ENCODE peak calls at places on chromosomes 1 and 21, in nine cellular contexts. N is HCT116, R is IMR-90, L is mammary epithelial cell, I is NT2/D1, J is PC-3, M is fibroblast of lung, H is colonic mucosa, X is GM23248. Q is an unnamed sample.

GRCh38 chr1:165376041-165376810 is 19.7 kb upstream of the LMX1A start:
- DNase-seq in N (no peak), R (peak), L (peak), I (peak), J (peak), M (peak), H (peak), X (peak), Q (no peak)

GRCh38 chr1:196128835-196129234 is 479.4 kb downstream of the KCNT2 start:
- DNase-seq in N (no peak), R (no peak), L (no peak), I (no peak), J (no peak), M (no peak), H (no peak), X (no peak), Q (no peak)

GRCh38 chr1:29417558-29417858 is 181.2 kb downstream of the PTPRU start:
- DNase-seq in N (no peak), R (no peak), L (no peak), I (no peak), J (no peak), M (no peak), H (no peak), X (no peak), Q (no peak)

GRCh38 chr21:26447932-26448331 is 125.2 kb downstream of the CYYR1 start:
- DNase-seq in N (no peak), R (no peak), L (no peak), I (no peak), J (no peak), M (peak), H (no peak), X (no peak), Q (no peak)

GRCh38 chr1:23601968-23602876 is 42.9 kb upstream of the ID3 start:
- DNase-seq in N (no peak), R (no peak), L (no peak), I (no peak), J (no peak), M (no peak), H (no peak), X (no peak), Q (no peak)

GRCh38 chr1:219699870-219700269 is 87.0 kb upstream of the ZC3H11B start:
- DNase-seq in N (no peak), R (peak), L (peak), I (no peak), J (peak), M (peak), H (no peak), X (peak), Q (no peak)

GRCh38 chr1:18484726-18485125 is 4.0 kb downstream of the KLHDC7A start:
- DNase-seq in N (no peak), R (no peak), L (no peak), I (no peak), J (no peak), M (no peak), H (no peak), X (no peak), Q (no peak)

GRCh38 chr1:94246692-94247145 is 9.3 kb upstream of the ARHGAP29 start:
- DNase-seq in N (no peak), R (no peak), L (no peak), I (no peak), J (peak), M (no peak), H (no peak), X (no peak), Q (no peak)

GRCh38 chr1:174297351-174297750 is 138.0 kb downstream of the RABGAP1L start:
- DNase-seq in N (no peak), R (no peak), L (no peak), I (no peak), J (no peak), M (no peak), H (no peak), X (no peak), Q (no peak)

GRCh38 chr1:29569971-29570634 is 333.8 kb downstream of the PTPRU start:
- DNase-seq in N (peak), R (peak), L (peak), I (no peak), J (peak), M (peak), H (no peak), X (peak), Q (no peak)

GRCh38 chr1:59062743-59063142 is 234.2 kb upstream of the FGGY start:
- DNase-seq in N (no peak), R (peak), L (peak), I (no peak), J (peak), M (peak), H (peak), X (peak), Q (no peak)

GRCh38 chr1:117087686-117088085 is 27.6 kb downstream of the TTF2 start:
- DNase-seq in N (no peak), R (no peak), L (no peak), I (no peak), J (no peak), M (no peak), H (no peak), X (no peak), Q (no peak)

GRCh38 chr21:42238185-42238934 is 19.4 kb downstream of the ABCG1 start:
- DNase-seq in N (no peak), R (no peak), L (no peak), I (no peak), J (no peak), M (no peak), H (no peak), X (no peak), Q (no peak)

GRCh38 chr1:95041491-95042165 is 31.1 kb downstream of the ALG14 start:
- DNase-seq in N (peak), R (peak), L (peak), I (no peak), J (peak), M (peak), H (peak), X (peak), Q (peak)

GRCh38 chr1:166165661-166166399 is 971 bp downstream of the FAM78B start:
- DNase-seq in N (no peak), R (no peak), L (peak), I (peak), J (no peak), M (peak), H (peak), X (peak), Q (no peak)

GRCh38 chr21:15063821-15064575 is 802 bp downstream of the NRIP1 start:
- DNase-seq in N (no peak), R (no peak), L (peak), I (no peak), J (peak), M (peak), H (peak), X (peak), Q (no peak)

GRCh38 chr1:56330400-56331026 is 248.8 kb downstream of the PLPP3 start:
- DNase-seq in N (no peak), R (peak), L (peak), I (no peak), J (peak), M (peak), H (no peak), X (peak), Q (no peak)

GRCh38 chr1:58067082-58067481 is 479.4 kb downstream of the OMA1 start:
- DNase-seq in N (no peak), R (no peak), L (peak), I (no peak), J (no peak), M (no peak), H (no peak), X (no peak), Q (no peak)

GRCh38 chr1:12232221-12232620 is 2.4 kb downstream of the VPS13D start:
- DNase-seq in N (peak), R (no peak), L (peak), I (no peak), J (peak), M (no peak), H (peak), X (no peak), Q (no peak)

GRCh38 chr1:16248603-16249534 is 11.9 kb upstream of the CPLANE2 start:
- DNase-seq in N (peak), R (peak), L (peak), I (no peak), J (peak), M (peak), H (peak), X (peak), Q (peak)

GRCh38 chr21:42583992-42584641 is 69.3 kb upstream of the PDE9A start:
- DNase-seq in N (no peak), R (no peak), L (no peak), I (no peak), J (no peak), M (no peak), H (no peak), X (no peak), Q (no peak)

GRCh38 chr1:221439734-221440436 is 302.0 kb downstream of the DUSP10 start:
- DNase-seq in N (peak), R (peak), L (peak), I (no peak), J (peak), M (peak), H (no peak), X (peak), Q (no peak)

GRCh38 chr1:209651148-209651547 is 1.1 kb downstream of the LAMB3 start:
- DNase-seq in N (peak), R (peak), L (peak), I (peak), J (peak), M (peak), H (peak), X (peak), Q (no peak)

GRCh38 chr21:45607021-45607921 is 36.3 kb upstream of the PCBP3 start:
- DNase-seq in N (no peak), R (peak), L (no peak), I (no peak), J (peak), M (peak), H (no peak), X (no peak), Q (no peak)

GRCh38 chr21:37367758-37368535 is 1.4 kb downstream of the DYRK1A start:
- DNase-seq in N (no peak), R (peak), L (peak), I (no peak), J (peak), M (peak), H (peak), X (peak), Q (no peak)

GRCh38 chr1:159908255-159908905 is 8.4 kb upstream of the CFAP45 start:
- DNase-seq in N (no peak), R (no peak), L (no peak), I (no peak), J (no peak), M (no peak), H (no peak), X (no peak), Q (no peak)

GRCh38 chr1:198437352-198437751 is 103.1 kb downstream of the ATP6V1G3 start:
- DNase-seq in N (no peak), R (peak), L (no peak), I (no peak), J (no peak), M (peak), H (no peak), X (peak), Q (no peak)

GRCh38 chr1:154454391-154455120 is 47.5 kb upstream of the TDRD10 start:
- DNase-seq in N (no peak), R (no peak), L (no peak), I (no peak), J (no peak), M (no peak), H (no peak), X (no peak), Q (no peak)

GRCh38 chr1:200629876-200630514 is 9.4 kb upstream of the KIF14 start:
- DNase-seq in N (no peak), R (no peak), L (no peak), I (no peak), J (no peak), M (no peak), H (no peak), X (no peak), Q (no peak)

GRCh38 chr1:200626853-200627534 is 6.4 kb upstream of the KIF14 start:
- DNase-seq in N (no peak), R (no peak), L (no peak), I (no peak), J (no peak), M (no peak), H (no peak), X (no peak), Q (no peak)

GRCh38 chr1:200627548-200628222 is 7.1 kb upstream of the KIF14 start:
- DNase-seq in N (no peak), R (no peak), L (no peak), I (no peak), J (no peak), M (no peak), H (no peak), X (no peak), Q (no peak)

GRCh38 chr1:200625381-200625824 is 4.9 kb upstream of the KIF14 start:
- DNase-seq in N (no peak), R (peak), L (peak), I (no peak), J (no peak), M (peak), H (no peak), X (peak), Q (peak)

DNA sequence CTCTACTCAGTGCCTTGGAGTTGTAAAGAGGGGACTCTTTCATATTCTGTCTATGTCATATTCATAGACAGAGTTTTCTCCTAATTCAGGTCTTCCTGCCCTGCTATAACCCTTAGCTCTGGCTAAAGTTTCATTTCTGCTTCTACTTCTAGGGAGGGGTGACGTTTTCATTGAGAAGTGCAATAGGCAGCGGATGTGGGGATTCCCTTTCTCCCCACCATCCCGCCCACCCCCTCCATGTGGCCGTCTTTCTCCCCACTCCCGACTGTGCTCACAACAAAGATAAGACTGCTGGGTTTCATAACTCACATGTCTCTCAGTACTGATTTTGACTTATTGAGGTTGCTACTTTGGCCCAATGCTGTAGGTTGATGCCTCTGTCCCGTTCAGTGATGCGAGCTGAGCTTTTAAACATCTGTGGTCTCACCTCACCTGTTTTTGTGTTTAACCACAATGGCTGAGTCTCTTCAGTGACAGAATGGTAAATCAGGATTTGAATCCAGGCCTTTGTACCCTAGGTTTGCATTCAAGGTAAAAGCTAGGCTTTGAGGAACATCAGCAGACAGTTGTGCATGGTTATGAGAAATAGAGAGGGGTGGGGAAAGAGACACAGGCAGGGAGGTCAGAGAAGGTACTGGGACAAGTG is 7.8 kb upstream of the KIF14 start:
- DNase-seq in N (no peak), R (no peak), L (no peak), I (no peak), J (no peak), M (no peak), H (no peak), X (no peak), Q (no peak)
- H3K9ac ChIP-seq in N (no peak), R (no peak), L (no peak), I (no peak), J (no peak), M (no peak), H (no peak), X (no peak), Q (no peak)

DNA sequence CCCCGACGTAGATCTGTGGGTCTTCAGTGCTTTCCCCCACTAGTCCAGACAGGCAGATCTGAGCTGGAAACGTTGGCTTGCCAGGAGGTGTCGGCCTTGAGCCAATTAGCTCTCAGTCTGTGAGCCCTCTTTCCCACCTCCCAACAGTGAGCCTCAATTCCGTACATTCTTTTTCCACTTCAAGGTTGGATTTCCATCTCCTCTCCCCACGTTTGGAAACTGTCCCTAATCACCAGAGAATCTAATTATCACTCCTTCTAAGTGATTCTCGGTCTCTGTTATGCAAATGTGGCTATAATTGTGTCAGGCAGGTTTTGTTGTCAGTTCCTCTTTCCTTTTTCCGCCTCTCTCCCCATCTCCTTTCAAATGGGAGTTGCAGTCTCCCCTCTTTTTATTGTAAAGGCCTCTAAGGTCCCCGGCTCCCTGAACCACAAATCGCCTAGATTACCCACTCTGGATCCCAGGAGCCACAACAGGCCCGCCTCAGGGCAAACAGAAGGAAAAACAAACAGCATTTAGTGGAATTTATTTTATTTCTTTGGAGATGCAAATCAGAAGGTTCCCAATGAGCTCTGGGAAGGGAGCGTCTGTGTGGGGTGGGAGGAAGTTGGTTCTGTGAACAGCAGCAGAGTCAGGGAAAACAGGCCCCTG is 29.4 kb upstream of the LRRN2 start:
- DNase-seq in N (no peak), R (no peak), L (no peak), I (peak), J (no peak), M (no peak), H (no peak), X (no peak), Q (no peak)
- H3K4me3 ChIP-seq in N (no peak), R (no peak), L (no peak), I (peak), J (no peak), M (no peak), H (no peak), X (no peak), Q (no peak)

GRCh38 chr1:27638805-27639204 is 3.8 kb upstream of the FGR start:
- DNase-seq in N (no peak), R (no peak), L (no peak), I (no peak), J (no peak), M (no peak), H (no peak), X (no peak), Q (no peak)

GRCh38 chr1:27634982-27635362 is at the start of gene FGR:
- DNase-seq in N (no peak), R (no peak), L (no peak), I (no peak), J (no peak), M (no peak), H (no peak), X (no peak), Q (no peak)

GRCh38 chr1:27638047-27638734 is 3.2 kb upstream of the FGR start:
- DNase-seq in N (no peak), R (no peak), L (no peak), I (no peak), J (no peak), M (no peak), H (no peak), X (no peak), Q (no peak)

GRCh38 chr1:27635410-27636142 is 591 bp upstream of the FGR start:
- DNase-seq in N (no peak), R (no peak), L (no peak), I (no peak), J (no peak), M (no peak), H (no peak), X (no peak), Q (no peak)

GRCh38 chr1:27637052-27637451 is 2.1 kb upstream of the FGR start:
- DNase-seq in N (no peak), R (peak), L (peak), I (no peak), J (no peak), M (no peak), H (no peak), X (peak), Q (no peak)
- H3K9ac ChIP-seq in N (no peak), R (no peak), L (no peak), I (no peak), J (no peak), M (no peak), H (no peak), X (no peak), Q (no peak)

GRCh38 chr1:171655215-171656116 is 3.0 kb upstream of the MYOC start:
- DNase-seq in N (peak), R (peak), L (no peak), I (peak), J (peak), M (peak), H (peak), X (peak), Q (no peak)
- H3K4me3 ChIP-seq in N (no peak), R (no peak), L (no peak), I (no peak), J (no peak), M (no peak), H (no peak), X (peak), Q (no peak)

GRCh38 chr1:110585426-110585825 is 20.7 kb downstream of the KCNA2 start:
- DNase-seq in N (no peak), R (no peak), L (no peak), I (no peak), J (no peak), M (no peak), H (no peak), X (no peak), Q (no peak)

GRCh38 chr1:110591956-110592355 is 14.2 kb downstream of the KCNA2 start:
- DNase-seq in N (no peak), R (no peak), L (no peak), I (no peak), J (no peak), M (no peak), H (no peak), X (no peak), Q (no peak)

GRCh38 chr1:110588486-110588885 is 17.7 kb downstream of the KCNA2 start:
- DNase-seq in N (no peak), R (no peak), L (no peak), I (no peak), J (no peak), M (no peak), H (no peak), X (no peak), Q (no peak)

GRCh38 chr1:110587906-110588305 is 18.3 kb downstream of the KCNA2 start:
- DNase-seq in N (no peak), R (no peak), L (no peak), I (no peak), J (no peak), M (no peak), H (no peak), X (no peak), Q (no peak)

DNA sequence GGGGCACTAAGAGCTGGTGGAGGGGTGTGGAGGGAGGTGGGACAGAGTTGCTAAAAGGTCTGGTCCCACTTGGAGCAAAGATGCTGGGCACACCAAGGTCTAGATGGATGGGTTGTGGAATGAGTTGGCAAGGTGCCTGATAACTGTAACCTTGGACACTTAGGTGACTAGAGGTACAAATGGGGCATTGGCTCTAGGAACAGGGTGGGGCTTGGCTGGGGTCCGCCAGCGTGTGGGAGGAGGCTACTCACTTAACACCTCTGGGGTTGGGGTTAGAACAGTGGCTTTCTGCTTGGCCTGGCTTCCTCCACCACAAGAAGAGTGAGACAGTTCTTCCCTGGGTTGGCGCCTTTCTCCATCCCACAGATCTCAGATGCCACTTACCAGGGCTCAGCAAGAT is 17.2 kb downstream of the KCNA2 start:
- DNase-seq in N (no peak), R (no peak), L (no peak), I (no peak), J (no peak), M (no peak), H (no peak), X (no peak), Q (no peak)
- H3K9ac ChIP-seq in N (no peak), R (no peak), L (no peak), I (no peak), J (no peak), M (no peak), H (no peak), X (no peak), Q (no peak)

GRCh38 chr1:206551296-206551984 is 44.1 kb downstream of the RASSF5 start:
- DNase-seq in N (no peak), R (no peak), L (no peak), I (no peak), J (no peak), M (no peak), H (no peak), X (no peak), Q (no peak)

GRCh38 chr1:206551985-206552325 is 44.6 kb downstream of the RASSF5 start:
- DNase-seq in N (no peak), R (no peak), L (no peak), I (no peak), J (no peak), M (no peak), H (no peak), X (no peak), Q (no peak)

GRCh38 chr1:206554201-206554600 is 46.9 kb downstream of the RASSF5 start:
- DNase-seq in N (no peak), R (no peak), L (no peak), I (no peak), J (no peak), M (no peak), H (no peak), X (no peak), Q (no peak)

GRCh38 chr1:206547104-206547503 is 39.8 kb downstream of the RASSF5 start:
- DNase-seq in N (no peak), R (no peak), L (no peak), I (no peak), J (no peak), M (no peak), H (no peak), X (no peak), Q (no peak)

GRCh38 chr1:206550446-206550845 is 43.1 kb downstream of the RASSF5 start:
- DNase-seq in N (no peak), R (no peak), L (no peak), I (no peak), J (peak), M (no peak), H (no peak), X (no peak), Q (no peak)
- H3K4me3 ChIP-seq in N (no peak), R (no peak), L (no peak), I (no peak), J (no peak), M (no peak), H (no peak), X (no peak), Q (no peak)

Q was measured in SK-N-MC.